ENCODE peak calls at places on chromosomes 7 and 10, in six cellular contexts. P is HTR-8/SVneo, E is activated gamma-delta T cell, S is pancreas, L is AG08395, T is A549. B is an unnamed sample.

GRCh38 chr7:3879337-3880054 is 578.4 kb downstream of the SDK1 start:
- DNase-seq in L (no peak), T (no peak), E (no peak), P (no peak), S (no peak), B (no peak)

GRCh38 chr10:86635402-86635801 is 18.9 kb upstream of the OPN4 start:
- DNase-seq in L (peak; percentile 87), S (no peak), E (no peak), T (no peak), P (peak; percentile 45), B (peak; percentile 79)

GRCh38 chr7:44796034-44796503 is 412 bp upstream of the PPIA start:
- DNase-seq in S (no peak), P (peak; percentile 57), E (no peak), L (peak; percentile 44), T (peak; percentile 64), B (peak; percentile 66)

GRCh38 chr7:149278396-149278795 is 16.4 kb downstream of the ZNF783 start:
- DNase-seq in E (no peak), P (no peak), S (no peak), L (no peak), T (no peak), B (no peak)

GRCh38 chr10:131531265-131532190 is 220.0 kb upstream of the TCERG1L start:
- DNase-seq in P (no peak), T (no peak), E (no peak), L (no peak), S (no peak), B (no peak)

GRCh38 chr10:10367277-10367676 is 650.4 kb upstream of the CELF2 start:
- DNase-seq in L (no peak), T (no peak), E (no peak), P (no peak), S (no peak), B (no peak)

GRCh38 chr7:21355406-21355874 is 72.4 kb upstream of the SP4 start:
- DNase-seq in L (no peak), E (no peak), T (no peak), S (no peak), P (no peak), B (no peak)

GRCh38 chr7:31494421-31494820 is 19.5 kb upstream of the ITPRID1 start:
- DNase-seq in T (no peak), L (no peak), E (no peak), S (no peak), P (no peak), B (no peak)

GRCh38 chr7:24572421-24573007 is 738 bp upstream of the PALS2 start:
- DNase-seq in P (peak; percentile 26), T (peak; percentile 33), S (peak; percentile 68), E (no peak), L (peak; percentile 50), B (peak; percentile 73)

GRCh38 chr7:43193905-43194304 is 81.5 kb downstream of the HECW1 start:
- DNase-seq in E (no peak), P (no peak), L (no peak), S (no peak), T (no peak), B (no peak)

GRCh38 chr10:122213766-122214165 is 57.3 kb upstream of the BTBD16 start:
- DNase-seq in E (no peak), S (no peak), T (no peak), L (peak; percentile 14), P (no peak), B (no peak)

GRCh38 chr10:85643839-85644525 is 722.6 kb downstream of the GRID1 start:
- DNase-seq in L (no peak), S (no peak), E (no peak), T (peak; percentile 39), P (no peak), B (peak; percentile 94)

GRCh38 chr7:82050134-82050533 is 280.3 kb upstream of the HGF start:
- DNase-seq in T (peak; percentile 70), E (no peak), P (peak; percentile 2), L (peak; percentile 75), S (no peak), B (peak; percentile 58)

GRCh38 chr10:49151025-49151445 is 17.2 kb upstream of the FAM170B start:
- DNase-seq in L (no peak), S (no peak), P (no peak), T (no peak), E (no peak), B (no peak)

GRCh38 chr10:128040096-128040495 is 86.1 kb downstream of the MKI67 start:
- DNase-seq in E (no peak), T (no peak), P (no peak), S (no peak), L (no peak), B (no peak)

GRCh38 chr7:26078437-26079362 is 73.3 kb upstream of the NFE2L3 start:
- DNase-seq in S (peak; percentile 36), L (peak; percentile 34), T (peak; percentile 78), E (peak; percentile 54), P (peak; percentile 53), B (peak; percentile 78)

GRCh38 chr7:68787586-68787985 is 810.7 kb upstream of the AUTS2 start:
- DNase-seq in S (no peak), T (no peak), P (no peak), E (no peak), L (no peak), B (no peak)

GRCh38 chr7:78499966-78500365 is 701.4 kb downstream of the PHTF2 start:
- DNase-seq in T (no peak), L (no peak), S (no peak), P (no peak), E (no peak), B (no peak)

GRCh38 chr10:34504534-34504933 is 310.6 kb downstream of the PARD3 start:
- DNase-seq in P (peak; percentile 41), T (peak; percentile 69), L (peak; percentile 54), E (no peak), S (peak; percentile 59), B (peak; percentile 86)

GRCh38 chr7:70455925-70456324 is 676.0 kb upstream of the GALNT17 start:
- DNase-seq in L (no peak), P (no peak), E (no peak), S (no peak), T (no peak), B (no peak)

GRCh38 chr7:150781016-150781415 is 19.1 kb downstream of the TMEM176B start:
- DNase-seq in T (no peak), L (no peak), E (no peak), S (no peak), P (no peak), B (no peak)

GRCh38 chr10:91090761-91091529 is 129.5 kb upstream of the PCGF5 start:
- DNase-seq in L (peak; percentile 14), S (no peak), P (peak; percentile 14), E (no peak), T (no peak), B (no peak)

GRCh38 chr7:7862393-7862792 is 106.2 kb upstream of the GLCCI1 start:
- DNase-seq in S (no peak), P (no peak), L (no peak), E (no peak), T (no peak), B (no peak)

GRCh38 chr10:20993387-20994170 is 96.5 kb upstream of the NEBL start:
- DNase-seq in T (no peak), P (no peak), S (no peak), L (no peak), E (no peak), B (peak; percentile 85)

GRCh38 chr10:128035557-128035973 is 90.7 kb downstream of the MKI67 start:
- DNase-seq in T (peak; percentile 50), L (peak; percentile 68), S (peak; percentile 27), E (no peak), P (peak; percentile 6), B (peak; percentile 10)

GRCh38 chr10:32005050-32005449 is 51.2 kb downstream of the KIF5B start:
- DNase-seq in S (peak; percentile 26), T (peak; percentile 39), E (no peak), L (peak; percentile 39), P (peak; percentile 29), B (peak; percentile 45)

GRCh38 chr7:158958618-158959017 is 102.3 kb downstream of the DYNC2I1 start:
- DNase-seq in E (no peak), P (no peak), L (no peak), S (no peak), T (no peak), B (no peak)

GRCh38 chr7:86574006-86574405 is 69.7 kb upstream of the GRM3 start:
- DNase-seq in P (no peak), L (no peak), T (no peak), S (no peak), E (no peak), B (no peak)

GRCh38 chr7:111729483-111729882 is 167.2 kb upstream of the IMMP2L start:
- DNase-seq in S (no peak), T (no peak), L (no peak), E (no peak), P (no peak), B (no peak)

GRCh38 chr10:63491558-63492316 is 26.0 kb upstream of the JMJD1C start:
- DNase-seq in E (no peak), T (no peak), P (peak; percentile 50), S (no peak), L (peak; percentile 65), B (no peak)

GRCh38 chr10:50990568-50991495 is 83.5 kb upstream of the PRKG1 start:
- DNase-seq in P (no peak), T (peak; percentile 14), L (peak; percentile 48), S (peak; percentile 63), E (no peak), B (no peak)